ENCODE peak calls at places on chromosome 22, in four cellular contexts. One of them, this sample, is unnamed.

GRCh38 chr22:49545606-49546005 is 282.1 kb downstream of the BRD1 start:
- DNase-seq in T follicular helper cell: no peak
- DNase-seq in NCI-H1436: no peak
- DNase-seq in neural crest cell: no peak
- DNase-seq in this sample: no peak

GRCh38 chr22:29032584-29032983 is 29.0 kb downstream of the C22orf31 start:
- DNase-seq in T follicular helper cell: no peak
- DNase-seq in NCI-H1436: no peak
- DNase-seq in neural crest cell: no peak
- DNase-seq in this sample: no peak

GRCh38 chr22:21067901-21068680 is 22.3 kb downstream of the LRRC74B start:
- DNase-seq in T follicular helper cell: no peak
- DNase-seq in NCI-H1436: no peak
- DNase-seq in neural crest cell: no peak
- DNase-seq in this sample: no peak

GRCh38 chr22:50542416-50542927 is 3.2 kb upstream of the KLHDC7B start:
- DNase-seq in T follicular helper cell: no peak
- DNase-seq in NCI-H1436: no peak
- DNase-seq in neural crest cell: no peak
- DNase-seq in this sample: no peak

GRCh38 chr22:47367107-47367690 is 604.7 kb downstream of the TBC1D22A start:
- DNase-seq in T follicular helper cell: no peak
- DNase-seq in NCI-H1436: no peak
- DNase-seq in neural crest cell: no peak
- DNase-seq in this sample: no peak

GRCh38 chr22:37999236-37999635 is 14.9 kb upstream of the SOX10 start:
- DNase-seq in T follicular helper cell: no peak
- DNase-seq in NCI-H1436: no peak
- DNase-seq in neural crest cell: no peak
- DNase-seq in this sample: no peak

GRCh38 chr22:23363683-23364082 is 183.4 kb downstream of the BCR start:
- DNase-seq in T follicular helper cell: no peak
- DNase-seq in NCI-H1436: no peak
- DNase-seq in neural crest cell: no peak
- DNase-seq in this sample: no peak

GRCh38 chr22:30872282-30873041 is 96.1 kb downstream of the MORC2 start:
- DNase-seq in T follicular helper cell: no peak
- DNase-seq in NCI-H1436: no peak
- DNase-seq in neural crest cell: no peak
- DNase-seq in this sample: no peak

GRCh38 chr22:44366372-44367310 is 53.9 kb upstream of the SHISAL1 start:
- DNase-seq in T follicular helper cell: no peak
- DNase-seq in NCI-H1436: no peak
- DNase-seq in neural crest cell: no peak
- DNase-seq in this sample: no peak

This sample was measured in stimulated activated naive CD4-positive, alpha-beta T cell.